ENCODE peak calls at places on chromosome 13, in eight cellular contexts. M, J, C, S, I, F, H and R are unnamed samples. For H3K36me3, the result is how much of the 10 kb centered on the place peaks cover.

GRCh38 chr13:97335488-97336134 is 98.4 kb upstream of the RAP2A start:
- DNase-seq in F (no peak), I (no peak), H (no peak), M (no peak), S (no peak), C (no peak), J (no peak), R (no peak)

GRCh38 chr13:25232937-25233515 is 54.3 kb downstream of the MTMR6 start:
- DNase-seq in C (no peak), F (peak), I (peak), H (no peak), M (no peak), S (no peak), J (peak), R (peak)

GRCh38 chr13:72141845-72142470 is 275.0 kb upstream of the DACH1 start:
- DNase-seq in C (no peak), I (no peak), J (no peak), F (no peak), M (no peak), H (no peak), S (no peak), R (no peak)

GRCh38 chr13:41700790-41701310 is 243.5 kb downstream of the RGCC start:
- DNase-seq in M (no peak), J (peak), H (no peak), I (peak), C (peak), S (no peak), F (no peak), R (no peak)

GRCh38 chr13:83229574-83230300 is 652.5 kb downstream of the SLITRK1 start:
- DNase-seq in H (no peak), C (no peak), J (peak), M (no peak), S (no peak), F (no peak), I (no peak), R (no peak)

GRCh38 chr13:34416833-34417425 is 525.1 kb upstream of the NBEA start:
- DNase-seq in H (peak), F (no peak), M (no peak), J (peak), C (peak), S (no peak), I (no peak), R (no peak)

GRCh38 chr13:75181906-75182305 is 300.1 kb downstream of the TBC1D4 start:
- DNase-seq in I (no peak), H (no peak), M (no peak), F (no peak), S (no peak), J (peak), C (no peak), R (no peak)

GRCh38 chr13:36681894-36682624 is 8.2 kb downstream of the SERTM1 start:
- DNase-seq in J (no peak), M (no peak), S (no peak), H (no peak), C (no peak), I (no peak), F (no peak), R (no peak)

GRCh38 chr13:25281193-25281936 is 5.9 kb downstream of the MTMR6 start:
- DNase-seq in S (no peak), M (no peak), H (no peak), F (no peak), J (no peak), C (no peak), I (no peak), R (no peak)

GRCh38 chr13:41579168-41579567 is 121.8 kb downstream of the RGCC start:
- DNase-seq in F (no peak), S (no peak), M (no peak), H (no peak), I (no peak), J (no peak), C (no peak), R (no peak)

GRCh38 chr13:68608147-68608546 is 1378.0 kb upstream of the PCDH9 start:
- DNase-seq in F (no peak), C (no peak), H (no peak), S (no peak), I (no peak), J (no peak), M (no peak), R (no peak)

GRCh38 chr13:109764474-109765292 is 21.7 kb downstream of the IRS2 start:
- DNase-seq in M (peak), C (no peak), F (peak), I (no peak), J (peak), S (no peak), H (peak), R (no peak)

GRCh38 chr13:39073983-39074382 is 35.7 kb downstream of the NHLRC3 start:
- DNase-seq in F (no peak), H (no peak), I (no peak), S (no peak), J (no peak), C (no peak), M (no peak), R (no peak)

DNA sequence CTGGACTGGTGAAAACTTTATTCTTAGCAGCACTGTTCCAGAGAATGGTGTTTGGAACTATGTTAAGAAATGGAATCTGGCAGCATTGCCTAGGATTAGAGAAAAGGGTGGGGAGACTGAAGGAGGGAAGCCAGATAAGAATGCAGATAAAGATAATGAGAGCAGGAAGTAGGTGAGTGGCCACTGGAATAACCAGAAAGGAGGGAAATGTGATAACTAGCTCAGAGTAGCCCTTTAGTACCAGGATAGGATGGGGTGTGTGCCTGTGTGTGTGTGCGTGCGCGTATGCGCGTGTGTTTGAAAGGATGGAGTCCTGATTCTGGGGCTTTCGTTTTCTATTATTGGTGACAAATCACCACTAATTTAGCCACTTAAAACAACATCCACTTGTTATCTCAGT is 33.4 kb upstream of the FRY start:
- DNase-seq in C (no peak), J (no peak), H (no peak), F (no peak), M (no peak), S (no peak), I (peak), R (peak)
- H3K36me3 ChIP-seq in C (under half), J (under half), H (under half), F (under half), M (under half), S (under half), I (under half), R (under half)

GRCh38 chr13:47955836-47956235 is 45.2 kb downstream of the SUCLA2 start:
- DNase-seq in C (no peak), M (no peak), S (no peak), I (no peak), H (no peak), F (no peak), J (no peak), R (no peak)

GRCh38 chr13:47959468-47960088 is 41.5 kb downstream of the SUCLA2 start:
- DNase-seq in I (no peak), H (no peak), M (no peak), S (no peak), C (no peak), J (no peak), F (no peak), R (no peak)

GRCh38 chr13:47962237-47962636 is 38.8 kb downstream of the SUCLA2 start:
- DNase-seq in C (no peak), S (no peak), I (no peak), M (no peak), H (no peak), J (no peak), F (no peak), R (no peak)

DNA sequence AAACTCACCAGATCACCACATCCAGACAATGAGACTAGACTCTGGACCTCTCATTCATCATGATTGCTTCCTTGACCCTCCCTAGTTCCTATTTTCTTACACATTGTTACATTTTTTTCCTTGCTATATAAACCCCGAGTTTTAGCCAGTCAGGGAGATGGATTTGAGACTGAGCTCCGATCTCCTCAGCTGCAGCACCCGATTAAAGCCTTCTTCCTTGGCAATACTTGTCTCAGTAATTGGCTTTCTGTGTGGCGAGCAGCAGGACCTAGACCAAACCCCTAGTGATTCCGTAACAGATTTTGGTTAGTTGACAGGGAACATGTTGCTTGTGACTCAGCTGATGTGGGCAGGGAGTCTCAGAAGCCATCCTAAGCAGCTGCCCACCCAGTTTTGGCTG is 44.0 kb downstream of the SUCLA2 start:
- DNase-seq in M (no peak), F (no peak), S (no peak), I (no peak), J (no peak), C (no peak), H (no peak), R (no peak)
- H3K36me3 ChIP-seq in M (under half), F (half or more), S (under half), I (under half), J (under half), C (under half), H (half or more), R (under half)

GRCh38 chr13:112828082-112828699 is 138.4 kb downstream of the ATP11A start:
- DNase-seq in M (no peak), I (no peak), F (no peak), J (no peak), S (no peak), C (no peak), H (no peak), R (no peak)
- H3K36me3 ChIP-seq in M (under half), I (under half), F (under half), J (under half), S (under half), C (under half), H (half or more), R (under half)

DNA sequence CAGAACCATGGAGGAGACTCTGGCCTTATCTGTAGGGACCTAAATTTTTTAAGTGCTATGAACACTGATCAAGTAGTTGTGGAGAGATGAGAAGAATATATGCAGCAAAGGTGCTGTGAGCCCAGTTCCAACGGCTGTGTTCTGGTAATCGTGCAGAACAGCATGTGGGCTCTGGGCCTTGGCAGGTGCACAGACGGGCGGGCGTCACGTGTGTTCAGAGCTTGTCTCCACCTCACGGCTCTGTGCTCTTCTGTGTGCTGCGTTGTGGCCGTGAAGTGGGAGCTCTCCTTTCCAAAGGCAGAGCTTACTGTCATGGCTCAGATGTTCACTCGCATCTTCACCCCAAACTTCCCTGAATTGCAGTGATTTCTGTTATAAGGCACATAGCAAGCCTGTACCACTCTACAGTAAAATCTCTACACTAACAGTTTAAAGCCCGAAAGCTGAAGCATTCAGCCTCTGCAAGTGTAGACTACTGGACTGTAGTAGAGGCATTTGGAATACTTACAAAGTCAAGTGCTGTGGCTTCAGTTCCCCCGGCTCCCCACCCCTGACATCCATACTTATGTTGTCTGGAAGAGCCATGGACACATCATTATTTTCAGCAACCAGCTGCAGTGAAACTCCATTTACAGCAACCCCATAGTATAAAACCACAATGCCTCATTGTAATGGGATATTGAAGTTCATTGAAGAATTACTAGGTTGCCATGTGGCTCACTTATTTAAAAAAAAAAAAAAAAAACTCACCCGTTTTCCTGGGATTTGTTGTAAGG is 27.5 kb upstream of the TEX29 start:
- DNase-seq in I (no peak), F (no peak), H (no peak), C (no peak), M (no peak), J (no peak), S (no peak), R (no peak)
- H3K36me3 ChIP-seq in I (under half), F (under half), H (half or more), C (under half), M (under half), J (under half), S (under half), R (under half)

GRCh38 chr13:77065456-77066147 is 38.6 kb upstream of the FBXL3 start:
- DNase-seq in C (no peak), I (no peak), J (no peak), M (no peak), H (no peak), S (no peak), F (no peak), R (no peak)
- H3K36me3 ChIP-seq in C (under half), I (under half), J (half or more), M (under half), H (half or more), S (under half), F (under half), R (under half)

GRCh38 chr13:51417716-51418115 is 35.1 kb downstream of the INTS6 start:
- DNase-seq in S (no peak), M (no peak), I (no peak), J (no peak), F (no peak), C (no peak), H (no peak), R (no peak)
- H3K36me3 ChIP-seq in S (under half), M (under half), I (under half), J (under half), F (under half), C (under half), H (under half), R (under half)

GRCh38 chr13:99347335-99347878 is 40.2 kb upstream of the GPR183 start:
- DNase-seq in S (no peak), I (no peak), F (no peak), J (no peak), H (no peak), M (peak), C (no peak), R (no peak)
- H3K36me3 ChIP-seq in S (under half), I (under half), F (under half), J (under half), H (half or more), M (under half), C (under half), R (under half)

DNA sequence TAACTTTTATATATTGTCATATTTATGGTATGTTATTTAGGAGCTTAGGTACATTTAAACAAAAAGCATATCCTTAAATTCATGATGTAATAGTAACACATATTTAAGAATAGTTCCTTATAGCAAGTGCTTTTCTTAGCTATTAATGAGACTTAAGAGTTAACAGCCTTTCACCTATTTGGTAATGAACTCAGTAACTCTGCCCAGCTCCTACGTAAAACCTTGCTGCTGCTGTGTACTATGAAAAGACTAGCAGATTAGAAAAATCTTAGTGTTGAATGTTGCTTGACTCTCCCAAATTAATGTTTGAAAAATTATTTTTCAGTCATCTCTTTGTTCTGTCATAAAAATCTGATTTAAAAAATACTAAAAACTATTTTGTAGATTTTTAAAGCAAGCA is 6.9 kb downstream of the GPR180 start:
- DNase-seq in M (no peak), C (no peak), H (no peak), J (no peak), F (no peak), S (no peak), I (no peak), R (no peak)
- H3K36me3 ChIP-seq in M (under half), C (under half), H (under half), J (under half), F (under half), S (under half), I (under half), R (under half)

GRCh38 chr13:114031631-114032030 is 57.8 kb upstream of the C13orf46 start:
- DNase-seq in C (no peak), J (peak), H (peak), M (no peak), S (no peak), F (no peak), I (no peak), R (no peak)
- H3K36me3 ChIP-seq in C (under half), J (under half), H (under half), M (under half), S (half or more), F (under half), I (under half), R (under half)